ENCODE peak calls at places on chromosomes 7 and 10, in nine cellular contexts. C is aorta, P is stomach, N is psoas muscle, Y is choroid plexus epithelial cell, J is bronchial epithelial cell, X is neural progenitor cell, G is Caco-2, A is epithelial cell of esophagus. W is an unnamed sample.

GRCh38 chr10:11058965-11059364 is 41.3 kb downstream of the CELF2 start:
- DNase-seq in C (no peak), P (no peak), N (no peak), Y (peak; percentile 48), J (peak; percentile 46), X (no peak), G (no peak), A (peak; percentile 79), W (no peak)

GRCh38 chr10:11154809-11155208 is 137.1 kb downstream of the CELF2 start:
- DNase-seq in C (no peak), P (no peak), N (no peak), Y (peak; percentile 5), J (peak; percentile 12), X (peak; percentile 16), G (no peak), A (peak; percentile 44), W (no peak)

GRCh38 chr7:26117142-26117807 is 34.7 kb upstream of the NFE2L3 start:
- DNase-seq in C (no peak), P (no peak), N (no peak), Y (no peak), J (no peak), X (peak; percentile 33), G (peak; percentile 40), A (no peak), W (no peak)

GRCh38 chr10:102220612-102221011 is 5.5 kb upstream of the ELOVL3 start:
- DNase-seq in C (no peak), P (no peak), N (no peak), Y (no peak), J (no peak), X (no peak), G (no peak), A (peak; percentile 34), W (no peak)

GRCh38 chr7:29562307-29562706 is 1.3 kb upstream of the PRR15 start:
- DNase-seq in C (no peak), P (no peak), N (no peak), Y (peak; percentile 14), J (no peak), X (no peak), G (no peak), A (no peak), W (no peak)

GRCh38 chr10:110681023-110681681 is 37.0 kb downstream of the RBM20 start:
- DNase-seq in C (no peak), P (peak; percentile 43), N (no peak), Y (peak; percentile 52), J (peak; percentile 35), X (peak; percentile 82), G (peak; percentile 69), A (peak; percentile 45), W (no peak)

GRCh38 chr10:116162851-116163250 is 110.2 kb downstream of the GFRA1 start:
- DNase-seq in C (no peak), P (no peak), N (no peak), Y (no peak), J (no peak), X (no peak), G (no peak), A (no peak), W (no peak)

GRCh38 chr7:47654672-47655340 is 72.9 kb upstream of the TNS3 start:
- DNase-seq in C (no peak), P (no peak), N (no peak), Y (peak; percentile 62), J (no peak), X (peak; percentile 53), G (no peak), A (no peak), W (no peak)

GRCh38 chr7:102934670-102935069 is 21.9 kb downstream of the LRRC17 start:
- DNase-seq in C (no peak), P (no peak), N (no peak), Y (no peak), J (no peak), X (peak; percentile 66), G (no peak), A (no peak), W (no peak)

GRCh38 chr10:118669020-118669766 is 73.7 kb upstream of the PRLHR start:
- DNase-seq in C (peak; percentile 66), P (no peak), N (no peak), Y (peak; percentile 47), J (no peak), X (peak; percentile 51), G (no peak), A (no peak), W (no peak)

GRCh38 chr7:137715546-137715945 is 131.2 kb downstream of the DGKI start:
- DNase-seq in C (no peak), P (no peak), N (no peak), Y (peak; percentile 13), J (peak; percentile 44), X (no peak), G (no peak), A (peak; percentile 52), W (no peak)

GRCh38 chr7:141272417-141272816 is 198.6 kb downstream of the TMEM178B start:
- DNase-seq in C (no peak), P (no peak), N (no peak), Y (no peak), J (no peak), X (peak; percentile 25), G (no peak), A (no peak), W (no peak)

GRCh38 chr10:91521444-91521843 is 111.3 kb downstream of the HECTD2 start:
- DNase-seq in C (no peak), P (no peak), N (no peak), Y (peak; percentile 41), J (peak; percentile 65), X (no peak), G (no peak), A (peak; percentile 66), W (no peak)

GRCh38 chr10:15347205-15347604 is 23.9 kb downstream of the FAM171A1 start:
- DNase-seq in C (no peak), P (no peak), N (no peak), Y (no peak), J (no peak), X (no peak), G (no peak), A (no peak), W (no peak)

GRCh38 chr7:26156454-26157365 is 4.7 kb downstream of the NFE2L3 start:
- DNase-seq in C (no peak), P (no peak), N (no peak), Y (peak; percentile 97), J (peak; percentile 95), X (no peak), G (no peak), A (peak; percentile 92), W (no peak)

GRCh38 chr10:44724415-44725174 is 186.5 kb upstream of the TMEM72 start:
- DNase-seq in C (peak; percentile 73), P (no peak), N (no peak), Y (peak; percentile 70), J (peak; percentile 48), X (no peak), G (no peak), A (peak; percentile 29), W (no peak)
- H3K4me3 ChIP-seq in C (no peak overlapping the region), P (no peak overlapping the region), N (no peak overlapping the region), Y (no peak overlapping the region), J (no peak overlapping the region), X (no peak overlapping the region), G (no peak overlapping the region), A (no peak overlapping the region), W (no peak overlapping the region)

DNA sequence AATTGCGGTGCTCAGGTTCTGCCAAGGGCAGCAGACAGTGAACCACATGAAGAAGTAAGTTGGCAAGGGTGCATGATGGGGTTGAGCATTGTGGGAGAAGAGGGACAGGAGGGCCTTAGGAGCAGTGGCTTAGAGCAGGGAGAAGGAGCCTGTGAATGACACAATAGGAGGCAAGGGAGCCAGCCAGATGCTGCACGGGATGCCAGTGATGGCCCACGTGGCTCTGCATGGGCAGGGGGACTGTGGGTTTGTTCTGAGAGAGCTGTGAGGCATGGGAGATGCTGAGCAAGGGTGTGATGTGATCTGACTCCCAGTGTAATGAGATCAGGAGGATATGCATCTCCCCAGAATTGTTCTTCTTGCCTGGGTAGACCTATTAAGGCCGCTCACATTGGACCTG is 60.9 kb downstream of the C10orf90 start:
- DNase-seq in C (no peak), P (no peak), N (no peak), Y (no peak), J (no peak), X (no peak), G (no peak), A (no peak), W (no peak)
- H3K4me3 ChIP-seq in C (no peak overlapping the region), P (no peak overlapping the region), N (no peak overlapping the region), Y (no peak overlapping the region), J (no peak overlapping the region), X (no peak overlapping the region), G (no peak overlapping the region), A (no peak overlapping the region), W (no peak overlapping the region)

GRCh38 chr7:114934074-114934473 is 12.2 kb downstream of the MDFIC start:
- DNase-seq in C (no peak), P (no peak), N (no peak), Y (no peak), J (no peak), X (no peak), G (no peak), A (no peak), W (no peak)
- H3K4me3 ChIP-seq in C (no peak overlapping the region), P (no peak overlapping the region), N (no peak overlapping the region), Y (no peak overlapping the region), J (no peak overlapping the region), X (no peak overlapping the region), G (no peak overlapping the region), A (no peak overlapping the region), W (no peak overlapping the region)

GRCh38 chr7:55569269-55569663 is 3.0 kb downstream of the VOPP1 start:
- DNase-seq in C (no peak), P (no peak), N (no peak), Y (no peak), J (no peak), X (no peak), G (no peak), A (no peak), W (no peak)
- H3K4me3 ChIP-seq in C (no peak overlapping the region), P (no peak overlapping the region), N (no peak overlapping the region), Y (no peak overlapping the region), J (no peak overlapping the region), X (no peak overlapping the region), G (no peak overlapping the region), A (no peak overlapping the region), W (no peak overlapping the region)

DNA sequence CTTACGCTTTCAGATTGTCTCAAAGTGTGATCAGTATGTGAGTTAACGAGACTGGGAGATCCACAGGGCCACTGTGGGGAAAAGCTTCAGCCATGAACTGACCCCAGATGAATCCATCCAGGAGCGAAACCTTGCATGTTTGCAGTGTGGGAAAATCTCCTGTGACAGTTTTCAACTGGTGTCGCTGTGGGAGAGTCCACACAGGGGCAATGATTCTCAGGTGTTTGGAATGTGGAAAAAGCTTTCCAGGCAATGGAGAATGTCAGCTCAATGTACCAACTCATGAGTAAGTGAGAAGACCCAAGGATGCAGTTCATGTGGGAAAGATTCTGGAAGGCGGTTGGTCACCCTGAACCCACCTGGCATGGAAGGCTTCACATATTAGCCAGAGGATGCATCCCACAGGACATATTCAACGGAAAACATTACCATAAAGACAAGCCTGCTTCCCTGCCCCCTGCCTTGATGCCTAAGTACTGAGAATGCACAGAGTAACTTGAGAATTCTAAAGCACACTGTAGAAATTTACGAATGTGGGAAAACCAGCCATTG is 204.1 kb upstream of the BMPER start:
- DNase-seq in C (no peak), P (no peak), N (no peak), Y (no peak), J (no peak), X (no peak), G (no peak), A (no peak), W (no peak)
- H3K4me3 ChIP-seq in C (no peak overlapping the region), P (no peak overlapping the region), N (no peak overlapping the region), Y (no peak overlapping the region), J (no peak overlapping the region), X (no peak overlapping the region), G (no peak overlapping the region), A (no peak overlapping the region), W (no peak overlapping the region)

W was measured in sigmoid colon.